ENCODE peak calls at places on chromosomes 7 and 10, in ten cellular contexts. E, Y, P, J, V, O, K, H, R and T are unnamed samples.

GRCh38 chr10:34206602-34207268 is 608.4 kb downstream of the PARD3 start:
- DNase-seq in E (no peak), Y (no peak), P (no peak), J (no peak), V (no peak), O (no peak), K (no peak), H (no peak), R (no peak), T (no peak)

GRCh38 chr10:100866575-100867098 is 46.1 kb upstream of the SLF2 start:
- DNase-seq in E (peak; percentile 18), Y (no peak), P (no peak), J (peak; percentile 32), V (no peak), O (no peak), K (no peak), H (no peak), R (no peak), T (no peak)

GRCh38 chr7:158394936-158395335 is 192.7 kb downstream of the PTPRN2 start:
- DNase-seq in E (peak; percentile 78), Y (no peak), P (no peak), J (no peak), V (peak; percentile 7), O (peak; percentile 26), K (no peak), H (peak; percentile 20), R (no peak), T (no peak)

GRCh38 chr10:73017955-73018480 is 63.4 kb upstream of the PLA2G12B start:
- DNase-seq in E (peak; percentile 90), Y (no peak), P (no peak), J (no peak), V (no peak), O (no peak), K (peak; percentile 45), H (no peak), R (peak; percentile 20), T (no peak)

GRCh38 chr10:42638053-42638820 is at the start of gene ZNF33B:
- DNase-seq in E (peak; percentile 98), Y (peak; percentile 92), P (peak; percentile 94), J (peak; percentile 93), V (peak; percentile 96), O (peak; percentile 82), K (peak; percentile 89), H (peak; percentile 92), R (peak; percentile 96), T (peak; percentile 90)

GRCh38 chr10:117241541-117242462 is 888 bp downstream of the SLC18A2 start:
- DNase-seq in E (no peak), Y (no peak), P (peak; percentile 57), J (no peak), V (no peak), O (no peak), K (no peak), H (no peak), R (no peak), T (no peak)

GRCh38 chr10:70652761-70653657 is 19.3 kb upstream of the ADAMTS14 start:
- DNase-seq in E (no peak), Y (no peak), P (peak; percentile 99), J (no peak), V (no peak), O (no peak), K (peak; percentile 25), H (peak; percentile 38), R (peak; percentile 82), T (no peak)

GRCh38 chr10:30980951-30981616 is 50.6 kb downstream of the ZNF438 start:
- DNase-seq in E (no peak), Y (peak; percentile 30), P (peak; percentile 76), J (peak; percentile 36), V (no peak), O (no peak), K (peak; percentile 88), H (peak; percentile 63), R (peak; percentile 92), T (peak; percentile 7)

GRCh38 chr7:133391220-133391619 is 138.3 kb downstream of the EXOC4 start:
- DNase-seq in E (no peak), Y (no peak), P (no peak), J (no peak), V (no peak), O (no peak), K (no peak), H (no peak), R (no peak), T (peak; percentile 55)

GRCh38 chr7:110994028-110994967 is 96.6 kb upstream of the LRRN3 start:
- DNase-seq in E (no peak), Y (no peak), P (no peak), J (no peak), V (no peak), O (no peak), K (no peak), H (no peak), R (peak; percentile 20), T (no peak)

GRCh38 chr7:112753298-112753697 is 36.9 kb downstream of the TMEM168 start:
- DNase-seq in E (no peak), Y (no peak), P (no peak), J (no peak), V (no peak), O (no peak), K (no peak), H (no peak), R (no peak), T (no peak)

GRCh38 chr10:43853369-43853768 is 204.7 kb upstream of the ZNF32 start:
- DNase-seq in E (no peak), Y (no peak), P (no peak), J (no peak), V (no peak), O (no peak), K (no peak), H (no peak), R (no peak), T (no peak)

GRCh38 chr10:127195571-127196226 is 692 bp downstream of the INSYN2A start:
- DNase-seq in E (peak; percentile 57), Y (no peak), P (peak; percentile 47), J (no peak), V (no peak), O (no peak), K (no peak), H (no peak), R (peak; percentile 23), T (no peak)

GRCh38 chr7:72435366-72435765 is 23.2 kb upstream of the CALN1 start:
- DNase-seq in E (peak; percentile 81), Y (peak; percentile 9), P (no peak), J (no peak), V (no peak), O (no peak), K (no peak), H (no peak), R (no peak), T (no peak)

GRCh38 chr10:62805139-62806092 is 896 bp downstream of the ADO start:
- DNase-seq in E (peak; percentile 76), Y (peak; percentile 59), P (peak; percentile 84), J (no peak), V (peak; percentile 48), O (no peak), K (no peak), H (peak; percentile 51), R (peak; percentile 53), T (no peak)

GRCh38 chr10:381805-382204 is 246.6 kb downstream of the ZMYND11 start:
- DNase-seq in E (no peak), Y (no peak), P (no peak), J (no peak), V (no peak), O (peak; percentile 33), K (no peak), H (no peak), R (no peak), T (no peak)

GRCh38 chr10:48496831-48497792 is 107.8 kb downstream of the ARHGAP22 start:
- DNase-seq in E (no peak), Y (no peak), P (peak; percentile 90), J (no peak), V (peak; percentile 73), O (no peak), K (no peak), H (no peak), R (peak; percentile 72), T (no peak)